ENCODE peak calls at places on chromosomes 4 and X, in eight cellular contexts. U is GM12891, C is HCT116, A is suprapubic skin, D is upper lobe of left lung, E is endothelial cell of umbilical vein, T is transverse colon, V is spleen. I is an unnamed sample.

GRCh38 chr4:13990596-13991589 is 363.4 kb upstream of the BOD1L1 start:
- DNase-seq in V (no peak), E (no peak), A (no peak), D (peak; percentile 36), T (no peak), C (no peak), U (no peak), I (no peak)

GRCh38 chr4:59540311-59540710 is 1659.8 kb upstream of the ADGRL3 start:
- DNase-seq in C (no peak), V (no peak), D (no peak), E (no peak), U (no peak), A (no peak), T (no peak), I (no peak)

GRCh38 chrX:8504451-8504850 is 39.8 kb downstream of the VCX3B start:
- DNase-seq in C (no peak), V (no peak), E (no peak), U (no peak), T (no peak), D (no peak), A (no peak), I (no peak)

GRCh38 chrX:130083656-130084382 is 26.5 kb downstream of the ELF4 start:
- DNase-seq in C (no peak), E (no peak), D (peak; percentile 54), V (peak; percentile 88), T (no peak), A (no peak), U (no peak), I (no peak)

GRCh38 chrX:129931411-129932136 is 25.6 kb downstream of the UTP14A start:
- DNase-seq in T (peak; percentile 93), V (peak; percentile 95), C (peak; percentile 79), D (peak; percentile 92), E (peak; percentile 78), U (peak; percentile 71), A (peak; percentile 94), I (peak; percentile 68)

GRCh38 chr4:187608001-187608421 is 387.6 kb upstream of the ZFP42 start:
- DNase-seq in U (no peak), A (no peak), C (no peak), E (peak; percentile 33), D (no peak), T (no peak), V (no peak), I (no peak)

GRCh38 chrX:48960291-48960690 is 2.9 kb upstream of the OTUD5 start:
- DNase-seq in A (no peak), E (no peak), T (peak; percentile 30), V (no peak), C (no peak), U (no peak), D (no peak), I (no peak)

GRCh38 chr4:47160095-47160494 is 128.7 kb downstream of the GABRB1 start:
- DNase-seq in C (no peak), V (no peak), D (no peak), A (no peak), T (no peak), U (no peak), E (no peak), I (no peak)

GRCh38 chr4:81786063-81786763 is 314.5 kb upstream of the RASGEF1B start:
- DNase-seq in E (peak; percentile 15), V (no peak), A (no peak), D (no peak), U (no peak), T (peak; percentile 19), C (no peak), I (no peak)

GRCh38 chr4:143196323-143196722 is 11.6 kb downstream of the USP38 start:
- DNase-seq in V (no peak), T (no peak), E (no peak), D (no peak), A (no peak), U (no peak), C (no peak), I (no peak)

GRCh38 chr4:15656038-15656470 is 897 bp upstream of the FBXL5 start:
- DNase-seq in A (no peak), V (no peak), T (no peak), U (no peak), E (peak; percentile 36), C (no peak), D (peak; percentile 42), I (no peak)

GRCh38 chr4:25233737-25234389 is at the start of gene PI4K2B:
- DNase-seq in E (peak; percentile 86), U (peak; percentile 77), C (peak; percentile 76), T (peak; percentile 95), D (peak; percentile 92), V (peak; percentile 98), A (peak; percentile 89), I (peak; percentile 75)
- TF ChIP-seq POLR2A in E (peak; percentile 77), U (peak; percentile 82), C (peak; percentile 82), T (peak; percentile 91), D (peak; percentile 96), V (peak; percentile 78), A (peak; percentile 28), I (peak; percentile 85)

DNA sequence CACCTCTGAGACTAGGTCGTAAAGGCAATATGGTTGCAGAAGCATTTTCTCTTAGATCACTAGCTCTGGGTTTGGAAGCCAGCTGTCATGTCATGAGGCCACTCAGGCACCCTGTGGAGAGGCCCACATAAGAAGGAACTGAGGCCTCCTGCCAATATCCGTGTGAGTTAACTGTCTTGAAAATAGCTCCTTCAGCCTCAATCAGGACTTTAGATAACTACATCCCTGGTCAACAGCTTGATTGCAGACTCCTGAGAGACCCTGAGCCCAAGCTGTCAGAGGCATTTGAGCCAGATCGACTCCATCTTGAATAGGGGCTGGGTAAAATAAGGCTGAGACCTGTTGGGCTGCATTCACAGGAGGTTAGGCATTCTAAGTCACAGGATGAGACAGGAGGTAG is 15.1 kb upstream of the REPS2 start:
- DNase-seq in E (no peak), T (no peak), D (no peak), V (no peak), C (no peak), A (no peak), U (no peak), I (no peak)
- TF ChIP-seq POLR2AphosphoS5 in E (no peak), T (no peak), D (no peak), V (no peak), C (no peak), A (no peak), U (no peak), I (no peak)

GRCh38 chrX:17014216-17014615 is 67.8 kb downstream of the REPS2 start:
- DNase-seq in C (no peak), V (no peak), E (no peak), A (no peak), U (no peak), T (no peak), D (no peak), I (no peak)

GRCh38 chrX:17005712-17006372 is 59.4 kb downstream of the REPS2 start:
- DNase-seq in U (no peak), C (no peak), T (no peak), A (no peak), V (no peak), D (no peak), E (no peak), I (no peak)

GRCh38 chrX:17007134-17007768 is 60.8 kb downstream of the REPS2 start:
- DNase-seq in T (no peak), V (no peak), D (peak; percentile 28), C (no peak), E (peak; percentile 10), U (peak; percentile 2), A (no peak), I (no peak)

DNA sequence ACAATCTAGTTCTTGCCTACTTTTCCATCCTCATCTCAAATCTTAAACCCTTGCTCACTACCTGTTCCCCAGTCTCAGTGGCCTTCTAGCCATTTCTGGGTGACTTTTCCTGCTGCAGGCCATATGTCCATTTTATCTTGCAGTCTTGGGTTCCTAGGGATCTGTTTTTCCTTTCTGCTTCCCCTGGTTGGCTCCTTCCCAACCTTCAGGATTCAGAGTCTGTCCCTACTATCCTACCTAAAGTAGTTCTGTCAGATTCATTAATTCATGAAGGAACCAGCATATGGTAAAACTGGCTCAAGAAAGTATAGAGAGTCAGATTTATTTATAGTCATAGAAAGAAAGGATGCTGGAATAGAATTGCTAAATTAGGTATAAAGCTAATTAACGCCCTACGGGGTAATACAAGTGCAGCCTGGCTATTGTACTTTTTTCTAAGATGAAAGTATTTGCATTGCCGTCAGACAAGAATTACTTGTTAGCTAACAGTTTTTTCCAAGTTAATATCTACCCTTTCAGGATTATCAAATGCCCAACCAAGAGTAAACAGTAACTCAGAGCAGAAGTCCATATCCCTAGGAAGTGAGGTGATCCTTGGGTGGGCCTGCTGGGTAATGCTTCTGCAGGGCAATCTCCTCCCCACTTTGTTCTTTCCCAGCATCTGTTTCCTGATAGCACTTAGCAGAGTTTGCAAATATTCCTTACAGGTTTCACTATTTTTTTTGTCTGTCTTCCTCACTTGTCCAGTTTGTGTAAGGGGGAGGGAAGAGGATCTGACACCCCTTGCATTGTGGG is 63.6 kb downstream of the REPS2 start:
- DNase-seq in C (no peak), U (no peak), D (no peak), V (no peak), E (peak; percentile 25), T (peak; percentile 26), A (no peak), I (no peak)
- TF ChIP-seq POLR2A in C (no peak), U (no peak), D (no peak), V (no peak), E (no peak), T (no peak), A (no peak), I (no peak)

GRCh38 chr4:6782147-6782845 is at the start of gene KIAA0232:
- DNase-seq in C (peak; percentile 77), A (peak; percentile 91), D (peak; percentile 94), U (peak; percentile 95), E (peak; percentile 84), T (peak; percentile 93), V (peak; percentile 98), I (peak; percentile 95)
- TF ChIP-seq POLR2AphosphoS5 in C (peak; percentile 60), A (peak; percentile 85), D (peak; percentile 81), U (no peak), E (peak; percentile 83), T (peak; percentile 87), V (peak; percentile 85), I (no peak)

I was measured in GM12892.